ENCODE peak calls at places on chromosomes 12 and 14, in nine cellular contexts. One of them, this sample, is unnamed.
A peak's percentile ranks its signal among the peaks of the same experiment; 100 is the strongest.

GRCh38 chr12:12024958-12025682 is 45.6 kb upstream of the BCL2L14 start:
- DNase-seq in GM10248: peak; percentile 55
- DNase-seq in psoas muscle: no peak
- DNase-seq in endodermal cell: peak; percentile 23
- DNase-seq in right atrium auricular region: peak; percentile 38
- DNase-seq in foreskin fibroblast: no peak
- DNase-seq in AG10803: no peak
- DNase-seq in BJ: no peak
- DNase-seq in MCF 10A: no peak
- DNase-seq in this sample: no peak

GRCh38 chr14:106094654-106095189 is 568.3 kb downstream of the TMEM121 start:
- DNase-seq in GM10248: peak; percentile 59
- DNase-seq in psoas muscle: peak; percentile 52
- DNase-seq in endodermal cell: peak; percentile 57
- DNase-seq in right atrium auricular region: no peak
- DNase-seq in foreskin fibroblast: no peak
- DNase-seq in AG10803: no peak
- DNase-seq in BJ: no peak
- DNase-seq in MCF 10A: peak; percentile 18
- DNase-seq in this sample: no peak

GRCh38 chr12:46617167-46617566 is 208.6 kb downstream of the SLC38A4 start:
- DNase-seq in GM10248: no peak
- DNase-seq in psoas muscle: peak; percentile 56
- DNase-seq in endodermal cell: no peak
- DNase-seq in right atrium auricular region: peak; percentile 73
- DNase-seq in foreskin fibroblast: peak; percentile 77
- DNase-seq in AG10803: peak; percentile 95
- DNase-seq in BJ: peak; percentile 58
- DNase-seq in MCF 10A: peak; percentile 36
- DNase-seq in this sample: no peak

GRCh38 chr14:32336702-32337101 is 7.6 kb downstream of the AKAP6 start:
- DNase-seq in GM10248: no peak
- DNase-seq in psoas muscle: no peak
- DNase-seq in endodermal cell: no peak
- DNase-seq in right atrium auricular region: no peak
- DNase-seq in foreskin fibroblast: no peak
- DNase-seq in AG10803: no peak
- DNase-seq in BJ: no peak
- DNase-seq in MCF 10A: no peak
- DNase-seq in this sample: no peak

GRCh38 chr12:60035835-60036234 is 440.0 kb downstream of the SLC16A7 start:
- DNase-seq in GM10248: no peak
- DNase-seq in psoas muscle: no peak
- DNase-seq in endodermal cell: no peak
- DNase-seq in right atrium auricular region: no peak
- DNase-seq in foreskin fibroblast: peak; percentile 43
- DNase-seq in AG10803: peak; percentile 39
- DNase-seq in BJ: peak; percentile 0
- DNase-seq in MCF 10A: no peak
- DNase-seq in this sample: no peak

GRCh38 chr14:73763396-73763795 is 49.2 kb upstream of the PNMA1 start:
- DNase-seq in GM10248: no peak
- DNase-seq in psoas muscle: no peak
- DNase-seq in endodermal cell: no peak
- DNase-seq in right atrium auricular region: no peak
- DNase-seq in foreskin fibroblast: no peak
- DNase-seq in AG10803: no peak
- DNase-seq in BJ: no peak
- DNase-seq in MCF 10A: no peak
- DNase-seq in this sample: no peak

GRCh38 chr12:131613678-131614077 is 97.2 kb upstream of the SFSWAP start:
- DNase-seq in GM10248: no peak
- DNase-seq in psoas muscle: no peak
- DNase-seq in endodermal cell: no peak
- DNase-seq in right atrium auricular region: no peak
- DNase-seq in foreskin fibroblast: no peak
- DNase-seq in AG10803: no peak
- DNase-seq in BJ: no peak
- DNase-seq in MCF 10A: no peak
- DNase-seq in this sample: no peak

GRCh38 chr14:95692109-95692508 is 5.9 kb downstream of the TCL1B start:
- DNase-seq in GM10248: no peak
- DNase-seq in psoas muscle: no peak
- DNase-seq in endodermal cell: peak; percentile 26
- DNase-seq in right atrium auricular region: no peak
- DNase-seq in foreskin fibroblast: no peak
- DNase-seq in AG10803: no peak
- DNase-seq in BJ: no peak
- DNase-seq in MCF 10A: no peak
- DNase-seq in this sample: no peak

GRCh38 chr12:42325776-42326465 is at the start of the genes PPHLN1 and ZCRB1:
- DNase-seq in GM10248: peak; percentile 89
- DNase-seq in psoas muscle: peak; percentile 91
- DNase-seq in endodermal cell: peak; percentile 98
- DNase-seq in right atrium auricular region: peak; percentile 85
- DNase-seq in foreskin fibroblast: peak; percentile 68
- DNase-seq in AG10803: peak; percentile 72
- DNase-seq in BJ: peak; percentile 26
- DNase-seq in MCF 10A: peak; percentile 84
- DNase-seq in this sample: peak; percentile 88

GRCh38 chr14:34858765-34859164 is 16.4 kb downstream of the BAZ1A start:
- DNase-seq in GM10248: no peak
- DNase-seq in psoas muscle: no peak
- DNase-seq in endodermal cell: no peak
- DNase-seq in right atrium auricular region: no peak
- DNase-seq in foreskin fibroblast: no peak
- DNase-seq in AG10803: no peak
- DNase-seq in BJ: no peak
- DNase-seq in MCF 10A: no peak
- DNase-seq in this sample: no peak

GRCh38 chr12:40446385-40446784 is 221.6 kb downstream of the LRRK2 start:
- DNase-seq in GM10248: peak; percentile 33
- DNase-seq in psoas muscle: no peak
- DNase-seq in endodermal cell: no peak
- DNase-seq in right atrium auricular region: no peak
- DNase-seq in foreskin fibroblast: peak; percentile 0
- DNase-seq in AG10803: peak; percentile 6
- DNase-seq in BJ: no peak
- DNase-seq in MCF 10A: peak; percentile 36
- DNase-seq in this sample: no peak
- TF ChIP-seq CTCF in GM10248: peak; percentile 42
- TF ChIP-seq CTCF in psoas muscle: no peak
- TF ChIP-seq CTCF in endodermal cell: peak; percentile 75
- TF ChIP-seq CTCF in right atrium auricular region: no peak
- TF ChIP-seq CTCF in foreskin fibroblast: peak; percentile 22
- TF ChIP-seq CTCF in AG10803: peak; percentile 55
- TF ChIP-seq CTCF in BJ: peak; percentile 47
- TF ChIP-seq CTCF in MCF 10A: peak; percentile 45
- TF ChIP-seq CTCF in this sample: no peak

GRCh38 chr12:98974767-98975381 is 329.8 kb downstream of the APAF1 start:
- DNase-seq in GM10248: no peak
- DNase-seq in psoas muscle: no peak
- DNase-seq in endodermal cell: no peak
- DNase-seq in right atrium auricular region: no peak
- DNase-seq in foreskin fibroblast: no peak
- DNase-seq in AG10803: no peak
- DNase-seq in BJ: no peak
- DNase-seq in MCF 10A: no peak
- DNase-seq in this sample: no peak

GRCh38 chr12:98985156-98985555 is 340.1 kb downstream of the APAF1 start:
- DNase-seq in GM10248: no peak
- DNase-seq in psoas muscle: no peak
- DNase-seq in endodermal cell: no peak
- DNase-seq in right atrium auricular region: no peak
- DNase-seq in foreskin fibroblast: no peak
- DNase-seq in AG10803: no peak
- DNase-seq in BJ: no peak
- DNase-seq in MCF 10A: no peak
- DNase-seq in this sample: no peak

GRCh38 chr12:98983647-98984046 is 338.6 kb downstream of the APAF1 start:
- DNase-seq in GM10248: peak; percentile 26
- DNase-seq in psoas muscle: no peak
- DNase-seq in endodermal cell: no peak
- DNase-seq in right atrium auricular region: no peak
- DNase-seq in foreskin fibroblast: no peak
- DNase-seq in AG10803: peak; percentile 42
- DNase-seq in BJ: no peak
- DNase-seq in MCF 10A: no peak
- DNase-seq in this sample: no peak

GRCh38 chr12:98980508-98980907 is 335.4 kb downstream of the APAF1 start:
- DNase-seq in GM10248: no peak
- DNase-seq in psoas muscle: no peak
- DNase-seq in endodermal cell: no peak
- DNase-seq in right atrium auricular region: no peak
- DNase-seq in foreskin fibroblast: no peak
- DNase-seq in AG10803: no peak
- DNase-seq in BJ: no peak
- DNase-seq in MCF 10A: no peak
- DNase-seq in this sample: no peak
- TF ChIP-seq CTCF in GM10248: no peak
- TF ChIP-seq CTCF in psoas muscle: no peak
- TF ChIP-seq CTCF in endodermal cell: no peak
- TF ChIP-seq CTCF in right atrium auricular region: no peak
- TF ChIP-seq CTCF in foreskin fibroblast: no peak
- TF ChIP-seq CTCF in AG10803: no peak
- TF ChIP-seq CTCF in BJ: no peak
- TF ChIP-seq CTCF in MCF 10A: no peak
- TF ChIP-seq CTCF in this sample: no peak

GRCh38 chr12:57740656-57741412 is 2.3 kb upstream of the AGAP2 start:
- DNase-seq in GM10248: peak; percentile 72
- DNase-seq in psoas muscle: no peak
- DNase-seq in endodermal cell: no peak
- DNase-seq in right atrium auricular region: no peak
- DNase-seq in foreskin fibroblast: no peak
- DNase-seq in AG10803: no peak
- DNase-seq in BJ: no peak
- DNase-seq in MCF 10A: no peak
- DNase-seq in this sample: no peak

GRCh38 chr12:57739387-57739786 is 845 bp upstream of the AGAP2 start:
- DNase-seq in GM10248: no peak
- DNase-seq in psoas muscle: no peak
- DNase-seq in endodermal cell: no peak
- DNase-seq in right atrium auricular region: no peak
- DNase-seq in foreskin fibroblast: no peak
- DNase-seq in AG10803: no peak
- DNase-seq in BJ: no peak
- DNase-seq in MCF 10A: no peak
- DNase-seq in this sample: no peak

GRCh38 chr12:57738661-57739237 is at the start of gene AGAP2:
- DNase-seq in GM10248: no peak
- DNase-seq in psoas muscle: no peak
- DNase-seq in endodermal cell: peak; percentile 89
- DNase-seq in right atrium auricular region: no peak
- DNase-seq in foreskin fibroblast: no peak
- DNase-seq in AG10803: no peak
- DNase-seq in BJ: no peak
- DNase-seq in MCF 10A: no peak
- DNase-seq in this sample: no peak

GRCh38 chr12:57741413-57741789 is 2.9 kb upstream of the AGAP2 start:
- DNase-seq in GM10248: no peak
- DNase-seq in psoas muscle: no peak
- DNase-seq in endodermal cell: no peak
- DNase-seq in right atrium auricular region: no peak
- DNase-seq in foreskin fibroblast: no peak
- DNase-seq in AG10803: no peak
- DNase-seq in BJ: no peak
- DNase-seq in MCF 10A: no peak
- DNase-seq in this sample: no peak

DNA sequence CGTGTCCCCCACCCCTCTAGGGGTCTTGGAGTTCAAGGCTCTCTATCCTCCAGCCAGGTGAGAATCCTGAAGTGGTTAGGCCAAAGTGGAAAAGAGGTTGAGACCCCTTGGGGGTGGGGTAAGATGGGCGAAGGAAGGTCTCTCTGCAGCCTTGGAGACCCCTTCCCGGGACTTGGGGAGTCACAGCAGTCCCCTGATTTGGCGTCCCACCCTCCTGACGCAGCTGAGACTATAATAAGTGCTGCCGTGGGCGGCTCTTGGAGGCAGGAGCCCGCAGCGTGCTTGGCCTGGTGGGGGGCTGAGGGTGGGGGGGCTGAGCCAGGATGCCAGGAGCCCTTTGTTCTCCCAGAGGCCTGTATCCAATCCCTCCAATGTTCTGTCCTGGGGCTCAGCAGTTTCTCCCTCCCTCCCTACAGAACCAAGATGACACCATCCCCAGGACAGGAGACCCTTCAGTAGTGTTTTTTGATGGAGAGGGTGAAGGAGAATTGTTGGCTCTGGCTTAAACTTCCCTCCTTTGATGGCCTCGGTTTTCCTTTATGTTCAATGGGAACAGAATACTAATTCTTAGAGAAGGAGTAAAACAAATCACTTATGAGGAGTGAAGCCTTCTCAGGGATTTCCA is 1.5 kb upstream of the AGAP2 start:
- DNase-seq in GM10248: no peak
- DNase-seq in psoas muscle: no peak
- DNase-seq in endodermal cell: no peak
- DNase-seq in right atrium auricular region: no peak
- DNase-seq in foreskin fibroblast: no peak
- DNase-seq in AG10803: no peak
- DNase-seq in BJ: no peak
- DNase-seq in MCF 10A: no peak
- DNase-seq in this sample: no peak
- TF ChIP-seq CTCF in GM10248: no peak
- TF ChIP-seq CTCF in psoas muscle: no peak
- TF ChIP-seq CTCF in endodermal cell: no peak
- TF ChIP-seq CTCF in right atrium auricular region: no peak
- TF ChIP-seq CTCF in foreskin fibroblast: no peak
- TF ChIP-seq CTCF in AG10803: no peak
- TF ChIP-seq CTCF in BJ: no peak
- TF ChIP-seq CTCF in MCF 10A: no peak
- TF ChIP-seq CTCF in this sample: no peak

GRCh38 chr14:59705245-59705644 is 128.6 kb upstream of the CCDC175 start:
- DNase-seq in GM10248: no peak
- DNase-seq in psoas muscle: no peak
- DNase-seq in endodermal cell: no peak
- DNase-seq in right atrium auricular region: no peak
- DNase-seq in foreskin fibroblast: no peak
- DNase-seq in AG10803: no peak
- DNase-seq in BJ: no peak
- DNase-seq in MCF 10A: no peak
- DNase-seq in this sample: no peak

GRCh38 chr14:59711083-59711482 is 134.5 kb upstream of the CCDC175 start:
- DNase-seq in GM10248: no peak
- DNase-seq in psoas muscle: no peak
- DNase-seq in endodermal cell: no peak
- DNase-seq in right atrium auricular region: no peak
- DNase-seq in foreskin fibroblast: no peak
- DNase-seq in AG10803: no peak
- DNase-seq in BJ: no peak
- DNase-seq in MCF 10A: no peak
- DNase-seq in this sample: no peak

GRCh38 chr14:59705866-59706265 is 129.3 kb upstream of the CCDC175 start:
- DNase-seq in GM10248: no peak
- DNase-seq in psoas muscle: no peak
- DNase-seq in endodermal cell: no peak
- DNase-seq in right atrium auricular region: no peak
- DNase-seq in foreskin fibroblast: no peak
- DNase-seq in AG10803: no peak
- DNase-seq in BJ: no peak
- DNase-seq in MCF 10A: no peak
- DNase-seq in this sample: no peak

GRCh38 chr14:59704054-59704453 is 127.4 kb upstream of the CCDC175 start:
- DNase-seq in GM10248: no peak
- DNase-seq in psoas muscle: peak; percentile 52
- DNase-seq in endodermal cell: no peak
- DNase-seq in right atrium auricular region: no peak
- DNase-seq in foreskin fibroblast: no peak
- DNase-seq in AG10803: no peak
- DNase-seq in BJ: no peak
- DNase-seq in MCF 10A: no peak
- DNase-seq in this sample: no peak

GRCh38 chr14:59707778-59708635 is 131.4 kb upstream of the CCDC175 start:
- DNase-seq in GM10248: no peak
- DNase-seq in psoas muscle: no peak
- DNase-seq in endodermal cell: no peak
- DNase-seq in right atrium auricular region: no peak
- DNase-seq in foreskin fibroblast: no peak
- DNase-seq in AG10803: no peak
- DNase-seq in BJ: no peak
- DNase-seq in MCF 10A: peak; percentile 61
- DNase-seq in this sample: no peak
- TF ChIP-seq CTCF in GM10248: no peak
- TF ChIP-seq CTCF in psoas muscle: no peak
- TF ChIP-seq CTCF in endodermal cell: no peak
- TF ChIP-seq CTCF in right atrium auricular region: no peak
- TF ChIP-seq CTCF in foreskin fibroblast: no peak
- TF ChIP-seq CTCF in AG10803: no peak
- TF ChIP-seq CTCF in BJ: no peak
- TF ChIP-seq CTCF in MCF 10A: peak; percentile 22
- TF ChIP-seq CTCF in this sample: no peak